ENCODE peak calls at places on chromosomes 7 and 10, in five cellular contexts. One of them, this sample, is unnamed.

GRCh38 chr7:142533920-142534319 is 215.4 kb upstream of the PRSS1 start:
- DNase-seq in transverse colon: no peak
- DNase-seq in spleen: no peak
- DNase-seq in HL-60: no peak
- DNase-seq in HCT116: no peak
- DNase-seq in this sample: no peak

GRCh38 chr10:60382946-60383681 is 6.6 kb downstream of the ANK3 start:
- DNase-seq in transverse colon: no peak
- DNase-seq in spleen: no peak
- DNase-seq in HL-60: no peak
- DNase-seq in HCT116: no peak
- DNase-seq in this sample: no peak

GRCh38 chr10:11986593-11987216 is 55.9 kb downstream of the UPF2 start:
- DNase-seq in transverse colon: peak
- DNase-seq in spleen: peak
- DNase-seq in HL-60: no peak
- DNase-seq in HCT116: peak
- DNase-seq in this sample: peak

GRCh38 chr10:87505366-87506113 is 847 bp downstream of the MINPP1 start:
- DNase-seq in transverse colon: peak
- DNase-seq in spleen: peak
- DNase-seq in HL-60: no peak
- DNase-seq in HCT116: peak
- DNase-seq in this sample: peak

GRCh38 chr7:55085511-55086412 is 66.9 kb downstream of the EGFR start:
- DNase-seq in transverse colon: no peak
- DNase-seq in spleen: no peak
- DNase-seq in HL-60: no peak
- DNase-seq in HCT116: no peak
- DNase-seq in this sample: no peak

GRCh38 chr7:135160098-135160857 is 10.2 kb downstream of the CYREN start:
- DNase-seq in transverse colon: no peak
- DNase-seq in spleen: no peak
- DNase-seq in HL-60: no peak
- DNase-seq in HCT116: no peak
- DNase-seq in this sample: no peak

GRCh38 chr7:55965805-55966421 is 1.5 kb downstream of the NIPSNAP2 start:
- DNase-seq in transverse colon: no peak
- DNase-seq in spleen: no peak
- DNase-seq in HL-60: no peak
- DNase-seq in HCT116: no peak
- DNase-seq in this sample: peak

GRCh38 chr7:124761164-124761715 is 4.4 kb downstream of the GPR37 start:
- DNase-seq in transverse colon: no peak
- DNase-seq in spleen: no peak
- DNase-seq in HL-60: no peak
- DNase-seq in HCT116: no peak
- DNase-seq in this sample: no peak

GRCh38 chr7:29243777-29244655 is 49.4 kb downstream of the CHN2 start:
- DNase-seq in transverse colon: no peak
- DNase-seq in spleen: no peak
- DNase-seq in HL-60: peak
- DNase-seq in HCT116: peak
- DNase-seq in this sample: no peak

GRCh38 chr10:50894312-50894711 is 8.9 kb upstream of the A1CF start:
- DNase-seq in transverse colon: no peak
- DNase-seq in spleen: no peak
- DNase-seq in HL-60: no peak
- DNase-seq in HCT116: no peak
- DNase-seq in this sample: no peak

GRCh38 chr10:794382-794956 is 105.0 kb upstream of the DIP2C start:
- DNase-seq in transverse colon: no peak
- DNase-seq in spleen: no peak
- DNase-seq in HL-60: no peak
- DNase-seq in HCT116: no peak
- DNase-seq in this sample: no peak

GRCh38 chr10:88152720-88153119 is 289.3 kb downstream of the PTEN start:
- DNase-seq in transverse colon: no peak
- DNase-seq in spleen: no peak
- DNase-seq in HL-60: peak
- DNase-seq in HCT116: peak
- DNase-seq in this sample: peak

GRCh38 chr7:28684729-28685211 is 272.5 kb downstream of the CREB5 start:
- DNase-seq in transverse colon: no peak
- DNase-seq in spleen: peak
- DNase-seq in HL-60: no peak
- DNase-seq in HCT116: no peak
- DNase-seq in this sample: no peak

GRCh38 chr7:28804157-28804556 is 154.0 kb downstream of the TRIL start:
- DNase-seq in transverse colon: no peak
- DNase-seq in spleen: no peak
- DNase-seq in HL-60: no peak
- DNase-seq in HCT116: no peak
- DNase-seq in this sample: no peak

GRCh38 chr7:128104109-128104742 is 73.0 kb upstream of the LRRC4 start:
- DNase-seq in transverse colon: no peak
- DNase-seq in spleen: peak
- DNase-seq in HL-60: peak
- DNase-seq in HCT116: no peak
- DNase-seq in this sample: no peak

GRCh38 chr7:17638727-17639126 is 301.6 kb downstream of the SNX13 start:
- DNase-seq in transverse colon: no peak
- DNase-seq in spleen: no peak
- DNase-seq in HL-60: peak
- DNase-seq in HCT116: no peak
- DNase-seq in this sample: peak

GRCh38 chr10:122267849-122268737 is 3.0 kb upstream of the BTBD16 start:
- DNase-seq in transverse colon: peak
- DNase-seq in spleen: peak
- DNase-seq in HL-60: no peak
- DNase-seq in HCT116: peak
- DNase-seq in this sample: no peak

GRCh38 chr7:155939350-155939749 is 127.1 kb upstream of the SHH start:
- DNase-seq in transverse colon: no peak
- DNase-seq in spleen: no peak
- DNase-seq in HL-60: no peak
- DNase-seq in HCT116: no peak
- DNase-seq in this sample: no peak

GRCh38 chr7:155935726-155936125 is 123.5 kb upstream of the SHH start:
- DNase-seq in transverse colon: no peak
- DNase-seq in spleen: no peak
- DNase-seq in HL-60: no peak
- DNase-seq in HCT116: no peak
- DNase-seq in this sample: no peak

GRCh38 chr7:155941688-155942087 is 129.4 kb upstream of the SHH start:
- DNase-seq in transverse colon: no peak
- DNase-seq in spleen: no peak
- DNase-seq in HL-60: no peak
- DNase-seq in HCT116: no peak
- DNase-seq in this sample: no peak

GRCh38 chr7:155935005-155935557 is 122.8 kb upstream of the SHH start:
- DNase-seq in transverse colon: no peak
- DNase-seq in spleen: no peak
- DNase-seq in HL-60: no peak
- DNase-seq in HCT116: no peak
- DNase-seq in this sample: no peak

DNA sequence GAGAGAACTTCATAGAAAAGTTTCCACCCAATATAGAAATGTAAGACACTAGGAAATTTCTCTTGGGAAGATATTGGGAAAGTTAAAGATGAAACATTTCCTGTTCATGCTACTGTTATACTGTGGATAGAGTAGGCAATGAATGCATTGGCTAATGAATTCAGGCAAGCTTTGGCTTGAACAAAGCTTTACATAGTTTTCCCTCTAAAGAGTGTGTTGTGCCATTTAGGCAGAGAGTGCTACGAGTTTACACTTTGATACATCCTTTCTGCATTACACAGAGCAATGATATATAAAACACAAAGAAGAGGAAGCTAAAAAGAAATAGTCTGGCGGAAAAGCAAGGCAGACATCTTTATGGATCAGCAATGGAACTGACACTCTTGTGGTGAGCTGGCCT is 125.9 kb upstream of the SHH start:
- DNase-seq in transverse colon: no peak
- DNase-seq in spleen: no peak
- DNase-seq in HL-60: no peak
- DNase-seq in HCT116: no peak
- DNase-seq in this sample: no peak
- TF ChIP-seq CTCF in transverse colon: no peak
- TF ChIP-seq CTCF in spleen: no peak
- TF ChIP-seq CTCF in HL-60: no peak
- TF ChIP-seq CTCF in HCT116: no peak
- TF ChIP-seq CTCF in this sample: no peak

DNA sequence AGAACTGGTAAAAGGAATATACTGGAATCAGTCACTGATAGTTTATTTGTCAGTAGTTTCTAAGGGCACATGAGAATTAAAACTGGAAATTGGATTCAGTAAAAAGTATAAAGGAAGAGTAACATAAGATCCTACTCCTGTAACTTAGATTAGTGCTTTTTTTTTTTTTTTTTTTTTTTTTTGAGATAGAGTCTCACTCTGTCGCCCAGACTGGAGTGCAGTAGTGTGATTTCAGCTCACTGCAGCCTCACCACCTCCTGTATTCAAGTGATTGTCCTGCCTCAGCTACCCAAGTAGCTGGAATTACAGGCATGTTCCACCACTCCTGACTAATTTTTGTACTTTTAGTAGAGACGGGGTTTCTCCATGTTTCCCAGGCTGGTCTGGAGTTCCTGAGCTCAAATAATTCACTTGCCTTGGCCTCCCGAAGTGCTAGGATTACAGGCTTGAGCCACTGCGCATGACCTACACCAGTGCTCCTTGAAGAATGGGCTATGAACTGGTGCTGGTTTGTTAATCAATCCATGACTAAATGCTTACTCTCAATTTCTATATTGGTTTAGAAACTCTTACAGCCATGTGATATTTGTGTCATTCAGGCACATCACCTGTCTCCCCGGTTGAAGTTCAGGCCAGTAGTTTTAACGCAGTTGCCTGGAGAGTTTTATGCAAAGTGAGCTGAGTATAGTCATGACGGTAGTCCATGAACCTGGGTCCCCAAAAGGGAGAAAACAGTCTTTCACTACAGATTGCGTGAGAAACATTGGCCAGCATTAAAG is 65.0 kb downstream of the ZEB1 start:
- DNase-seq in transverse colon: no peak
- DNase-seq in spleen: no peak
- DNase-seq in HL-60: no peak
- DNase-seq in HCT116: no peak
- DNase-seq in this sample: no peak
- TF ChIP-seq POLR2AphosphoS5 in transverse colon: no peak
- TF ChIP-seq POLR2AphosphoS5 in spleen: no peak
- TF ChIP-seq POLR2AphosphoS5 in HL-60: no peak
- TF ChIP-seq POLR2AphosphoS5 in HCT116: no peak
- TF ChIP-seq POLR2AphosphoS5 in this sample: no peak

GRCh38 chr10:71712572-71713134 is 6.9 kb downstream of the C10orf105 start:
- DNase-seq in transverse colon: no peak
- DNase-seq in spleen: peak
- DNase-seq in HL-60: peak
- DNase-seq in HCT116: no peak
- DNase-seq in this sample: no peak

GRCh38 chr10:71712170-71712569 is 7.4 kb downstream of the C10orf105 start:
- DNase-seq in transverse colon: no peak
- DNase-seq in spleen: no peak
- DNase-seq in HL-60: no peak
- DNase-seq in HCT116: no peak
- DNase-seq in this sample: no peak

GRCh38 chr10:71714055-71714454 is 5.5 kb downstream of the C10orf105 start:
- DNase-seq in transverse colon: no peak
- DNase-seq in spleen: no peak
- DNase-seq in HL-60: no peak
- DNase-seq in HCT116: no peak
- DNase-seq in this sample: no peak

GRCh38 chr10:71714592-71714991 is 5.0 kb downstream of the C10orf105 start:
- DNase-seq in transverse colon: no peak
- DNase-seq in spleen: no peak
- DNase-seq in HL-60: no peak
- DNase-seq in HCT116: no peak
- DNase-seq in this sample: no peak

GRCh38 chr10:71713135-71714040 is 6.2 kb downstream of the C10orf105 start:
- DNase-seq in transverse colon: peak
- DNase-seq in spleen: peak
- DNase-seq in HL-60: peak
- DNase-seq in HCT116: no peak
- DNase-seq in this sample: peak
- TF ChIP-seq CTCF in transverse colon: no peak
- TF ChIP-seq CTCF in spleen: peak
- TF ChIP-seq CTCF in HL-60: no peak
- TF ChIP-seq CTCF in HCT116: no peak
- TF ChIP-seq CTCF in this sample: no peak

DNA sequence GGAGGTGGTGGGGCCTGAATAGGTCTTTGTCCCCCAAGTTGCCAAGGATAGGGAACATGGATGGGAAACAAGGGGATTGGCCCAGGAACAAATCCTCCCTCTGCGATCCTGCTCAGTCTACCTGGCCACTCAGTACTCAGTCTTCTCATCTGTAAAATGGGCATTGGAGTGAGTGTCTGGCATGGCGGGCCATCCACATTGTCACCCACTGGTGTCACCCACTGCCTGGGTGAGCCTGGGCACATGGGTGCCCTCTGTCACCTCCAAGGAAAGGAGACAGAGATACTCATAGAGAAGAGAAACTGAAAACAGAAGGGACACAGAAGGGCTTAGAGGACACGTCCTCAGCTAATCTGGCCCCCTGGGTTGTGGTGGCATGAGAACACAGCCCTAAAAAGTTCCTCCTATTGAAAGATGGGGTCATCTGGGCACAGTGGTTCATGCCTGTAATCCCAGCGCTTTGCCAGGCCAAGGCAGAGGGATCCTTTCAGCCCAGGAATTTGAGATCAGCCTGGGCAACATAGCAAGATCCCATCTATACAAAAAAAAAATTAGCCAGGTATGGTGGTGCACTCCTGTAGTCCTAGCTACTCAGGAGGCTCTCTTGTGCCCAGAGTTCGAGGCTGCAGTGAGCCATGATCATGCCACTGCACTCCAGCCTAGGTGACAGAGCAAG is 12.5 kb upstream of the TNRC18 start:
- DNase-seq in transverse colon: no peak
- DNase-seq in spleen: no peak
- DNase-seq in HL-60: no peak
- DNase-seq in HCT116: no peak
- DNase-seq in this sample: no peak
- TF ChIP-seq POLR2AphosphoS5 in transverse colon: no peak
- TF ChIP-seq POLR2AphosphoS5 in spleen: no peak
- TF ChIP-seq POLR2AphosphoS5 in HL-60: no peak
- TF ChIP-seq POLR2AphosphoS5 in HCT116: no peak
- TF ChIP-seq POLR2AphosphoS5 in this sample: no peak

DNA sequence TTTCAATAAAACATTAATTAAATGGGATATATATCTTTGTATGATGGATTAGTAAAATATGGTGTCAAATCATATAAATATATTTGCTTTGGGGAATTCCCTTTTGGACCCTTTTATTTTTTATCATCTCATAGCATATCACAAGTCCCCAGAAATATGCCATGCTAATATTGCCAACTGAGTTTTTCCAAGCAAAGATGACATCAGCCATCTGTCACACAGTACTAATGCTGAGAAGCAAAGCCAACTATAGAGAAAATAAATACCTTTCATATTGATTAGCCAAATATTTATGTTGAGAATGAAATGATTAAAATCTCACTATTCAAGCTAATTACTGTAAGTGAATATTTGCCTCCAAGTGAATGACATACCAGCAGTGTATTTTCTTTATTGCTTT is 575.3 kb downstream of the ETV1 start:
- DNase-seq in transverse colon: no peak
- DNase-seq in spleen: no peak
- DNase-seq in HL-60: no peak
- DNase-seq in HCT116: no peak
- DNase-seq in this sample: no peak
- TF ChIP-seq CTCF in transverse colon: no peak
- TF ChIP-seq CTCF in spleen: no peak
- TF ChIP-seq CTCF in HL-60: no peak
- TF ChIP-seq CTCF in HCT116: no peak
- TF ChIP-seq CTCF in this sample: no peak

This sample was measured in prostate gland.